ENCODE peak calls at places on chromosomes 3 and 15, in eight cellular contexts. I is fibroblast of lung, M is IMR-90, P is right lobe of liver, E is MM.1S, N is heart left ventricle, A is H9, Z is psoas muscle. G is an unnamed sample.

GRCh38 chr3:10627884-10628572 is 122.6 kb upstream of the ATP2B2 start:
- DNase-seq in Z (no peak), M (no peak), E (no peak), A (peak; percentile 80), N (no peak), I (no peak), P (no peak), G (no peak)

GRCh38 chr3:107962946-107963345 is 127.9 kb downstream of the CD47 start:
- DNase-seq in Z (no peak), P (no peak), I (peak; percentile 60), A (no peak), M (peak; percentile 36), E (no peak), N (no peak), G (no peak)

GRCh38 chr3:159988617-159989251 is at the start of gene IL12A:
- DNase-seq in I (peak; percentile 62), A (peak; percentile 85), P (peak; percentile 85), M (peak; percentile 71), N (peak; percentile 78), Z (peak; percentile 85), E (peak; percentile 97), G (peak; percentile 67)

GRCh38 chr3:114745322-114746240 is 401.5 kb downstream of the ZBTB20 start:
- DNase-seq in I (peak; percentile 82), P (no peak), Z (no peak), M (peak; percentile 66), E (no peak), N (no peak), A (no peak), G (no peak)

GRCh38 chr15:85737061-85737460 is 57.7 kb downstream of the KLHL25 start:
- DNase-seq in Z (no peak), E (no peak), M (no peak), A (no peak), P (no peak), I (no peak), N (no peak), G (no peak)

GRCh38 chr3:156443079-156443478 is 111.8 kb downstream of the SSR3 start:
- DNase-seq in I (no peak), Z (no peak), M (no peak), N (no peak), A (no peak), P (no peak), E (no peak), G (no peak)

GRCh38 chr3:58101499-58102370 is 93.5 kb downstream of the FLNB start:
- DNase-seq in P (peak; percentile 81), Z (no peak), M (no peak), E (no peak), N (no peak), I (peak; percentile 29), A (no peak), G (peak; percentile 48)

GRCh38 chr3:138694287-138695007 is 85.9 kb downstream of the FAIM start:
- DNase-seq in M (peak; percentile 99), I (peak; percentile 99), N (no peak), E (no peak), Z (no peak), A (no peak), P (no peak), G (no peak)

GRCh38 chr15:29452881-29453731 is 183.5 kb upstream of the NSMCE3 start:
- DNase-seq in I (no peak), P (no peak), Z (no peak), N (no peak), E (no peak), M (no peak), A (no peak), G (no peak)

GRCh38 chr3:167437428-167438139 is 36.3 kb downstream of the SERPINI2 start:
- DNase-seq in I (no peak), P (no peak), A (no peak), E (peak; percentile 2), N (no peak), M (no peak), Z (no peak), G (no peak)

GRCh38 chr3:72354486-72354885 is 493.8 kb downstream of the SHQ1 start:
- DNase-seq in E (no peak), M (no peak), A (no peak), Z (no peak), N (no peak), P (no peak), I (no peak), G (no peak)

GRCh38 chr15:58931985-58932384 is 1.5 kb downstream of the SLTM start:
- DNase-seq in M (peak; percentile 63), N (no peak), A (no peak), I (peak; percentile 61), E (peak; percentile 52), Z (no peak), P (no peak), G (no peak)

GRCh38 chr15:66040211-66040892 is 171.1 kb downstream of the RAB11A start:
- DNase-seq in A (no peak), N (no peak), Z (no peak), I (no peak), P (no peak), E (no peak), M (no peak), G (no peak)

GRCh38 chr3:33131328-33132018 is 17.7 kb downstream of the CRTAP start:
- DNase-seq in E (peak; percentile 68), P (no peak), M (peak; percentile 70), I (peak; percentile 71), Z (no peak), N (no peak), A (peak; percentile 74), G (peak; percentile 59)

GRCh38 chr3:11563159-11563558 is 80.6 kb downstream of the VGLL4 start:
- DNase-seq in Z (no peak), E (no peak), A (no peak), P (no peak), N (no peak), M (no peak), I (no peak), G (peak; percentile 42)

GRCh38 chr3:99128740-99129505 is 227.4 kb upstream of the DCBLD2 start:
- DNase-seq in A (no peak), M (peak; percentile 97), Z (no peak), E (no peak), N (no peak), P (no peak), I (peak; percentile 99), G (no peak)

GRCh38 chr15:26716069-26716468 is 56.8 kb downstream of the GABRB3 start:
- DNase-seq in M (no peak), E (no peak), A (no peak), N (no peak), I (no peak), Z (no peak), P (no peak), G (no peak)
- H3K9me3 ChIP-seq in M (peaks cover 40% of the 10 kb centered on the region), E (no peaks in the 10 kb centered on the region), A (no peaks in the 10 kb centered on the region), N (no peaks in the 10 kb centered on the region), I (no peaks in the 10 kb centered on the region), Z (no peaks in the 10 kb centered on the region), P (no peaks in the 10 kb centered on the region), G (no peaks in the 10 kb centered on the region)

GRCh38 chr15:42077680-42078079 is 16.7 kb downstream of the PLA2G4D start:
- DNase-seq in P (no peak), M (no peak), A (no peak), E (no peak), Z (no peak), N (no peak), I (no peak), G (no peak)

GRCh38 chr15:42081463-42081830 is 12.9 kb downstream of the PLA2G4D start:
- DNase-seq in A (peak; percentile 28), Z (no peak), P (no peak), I (no peak), N (no peak), E (no peak), M (no peak), G (no peak)

GRCh38 chr15:42078903-42079302 is 15.5 kb downstream of the PLA2G4D start:
- DNase-seq in E (no peak), A (no peak), N (no peak), P (no peak), I (no peak), M (no peak), Z (no peak), G (no peak)

GRCh38 chr15:42080585-42081462 is 13.5 kb downstream of the PLA2G4D start:
- DNase-seq in A (peak; percentile 67), M (peak; percentile 41), Z (no peak), N (no peak), E (no peak), P (no peak), I (peak; percentile 12), G (no peak)

DNA sequence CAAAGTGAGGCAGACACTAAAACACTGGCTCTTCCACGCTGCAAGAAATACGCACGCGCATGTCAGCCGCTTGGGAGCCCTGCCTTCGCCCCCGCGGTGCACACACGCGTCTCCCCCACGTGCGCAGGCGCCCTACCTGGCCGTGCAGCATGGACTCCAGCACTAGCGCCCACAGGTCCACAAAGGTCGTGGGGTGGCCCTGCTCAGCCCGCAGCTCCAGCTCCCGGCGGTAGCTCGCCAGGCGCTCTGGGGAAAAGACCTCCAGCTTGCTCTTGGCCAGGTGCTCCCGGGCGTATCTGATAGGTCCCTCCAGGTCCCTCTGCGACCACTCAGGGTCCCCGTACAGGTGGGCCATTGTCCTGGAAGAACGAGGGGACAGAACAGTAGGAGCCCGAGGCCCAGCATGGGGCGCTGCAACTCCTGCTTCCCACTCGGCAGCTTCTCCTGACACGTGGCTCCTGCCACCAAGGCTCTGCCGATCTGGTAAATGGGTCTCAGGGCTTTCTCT is 14.9 kb downstream of the PLA2G4D start:
- DNase-seq in Z (no peak), M (no peak), I (no peak), P (no peak), E (no peak), A (peak; percentile 60), N (no peak), G (peak; percentile 15)
- H3K4me1 ChIP-seq in Z (no peaks in the 10 kb centered on the region), M (no peaks in the 10 kb centered on the region), I (no peaks in the 10 kb centered on the region), P (no peaks in the 10 kb centered on the region), E (no peaks in the 10 kb centered on the region), A (no peaks in the 10 kb centered on the region), N (no peaks in the 10 kb centered on the region), G (no peaks in the 10 kb centered on the region)

GRCh38 chr3:49028673-49029562 is at the start of gene IMPDH2:
- DNase-seq in N (peak; percentile 94), A (peak; percentile 92), P (peak; percentile 95), M (peak; percentile 91), I (peak; percentile 88), Z (peak; percentile 98), E (peak; percentile 96), G (peak; percentile 92)
- TF ChIP-seq CTCF in N (peak; percentile 50), A (peak; percentile 9), P (peak; percentile 9), M (peak; percentile 6), I (no peak), Z (no peak), E (peak; percentile 16), G (no peak)

GRCh38 chr3:183080628-183081027 is 18.7 kb downstream of the MCCC1 start:
- DNase-seq in M (no peak), P (no peak), I (no peak), E (no peak), A (no peak), N (no peak), Z (no peak), G (no peak)

GRCh38 chr3:183087184-183087583 is 12.1 kb downstream of the MCCC1 start:
- DNase-seq in Z (no peak), E (no peak), A (no peak), N (no peak), P (no peak), M (no peak), I (no peak), G (no peak)

GRCh38 chr3:183082355-183082915 is 16.9 kb downstream of the MCCC1 start:
- DNase-seq in M (no peak), A (no peak), I (no peak), P (no peak), Z (no peak), E (no peak), N (no peak), G (no peak)

GRCh38 chr3:183081459-183082183 is 17.7 kb downstream of the MCCC1 start:
- DNase-seq in M (no peak), N (no peak), E (no peak), I (no peak), Z (no peak), P (no peak), A (no peak), G (peak; percentile 49)

GRCh38 chr3:183085634-183086390 is 13.5 kb downstream of the MCCC1 start:
- DNase-seq in Z (no peak), P (no peak), N (no peak), E (no peak), M (peak; percentile 72), A (peak; percentile 75), I (peak; percentile 69), G (no peak)
- H3K9me3 ChIP-seq in Z (no peaks in the 10 kb centered on the region), P (no peaks in the 10 kb centered on the region), N (no peaks in the 10 kb centered on the region), E (no peaks in the 10 kb centered on the region), M (no peaks in the 10 kb centered on the region), A (no peaks in the 10 kb centered on the region), I (no peaks in the 10 kb centered on the region), G (no peaks in the 10 kb centered on the region)